ENCODE peak calls at places on chromosomes 11 and 22, in four cellular contexts. V is astrocyte of the spinal cord; P is activated CD8-positive, alpha-beta T cell treated with anti-CD3 and anti-CD28 coated beads for 36 hours; I is esophagus muscularis mucosa. A is an unnamed sample.

GRCh38 chr11:65435981-65436411 is 13.4 kb downstream of the NEAT1 start:
- DNase-seq in V (peak), P (no peak), I (peak), A (no peak)

GRCh38 chr22:29798318-29798717 is 31.1 kb downstream of the UQCR10 start:
- DNase-seq in V (no peak), P (peak), I (no peak), A (no peak)

GRCh38 chr11:108734956-108735559 is 70.2 kb downstream of the DDX10 start:
- DNase-seq in V (peak), I (no peak), P (peak), A (no peak)

GRCh38 chr11:120931057-120931779 is 92.7 kb upstream of the TBCEL start:
- DNase-seq in P (no peak), V (no peak), I (no peak), A (no peak)

GRCh38 chr11:86918943-86919342 is 36.3 kb downstream of the FZD4 start:
- DNase-seq in P (no peak), I (no peak), V (peak), A (no peak)

GRCh38 chr11:122642472-122642922 is 13.0 kb upstream of the UBASH3B start:
- DNase-seq in I (no peak), P (no peak), V (peak), A (no peak)

GRCh38 chr11:95254139-95254704 is 23.2 kb upstream of the SESN3 start:
- DNase-seq in P (peak), V (peak), I (peak), A (peak)

GRCh38 chr11:20278727-20279126 is 84.8 kb upstream of the HTATIP2 start:
- DNase-seq in V (no peak), P (no peak), I (no peak), A (no peak)

GRCh38 chr22:33000342-33001280 is 57.6 kb downstream of the SYN3 start:
- DNase-seq in I (peak), V (peak), P (peak), A (no peak)

GRCh38 chr11:126431401-126432064 is 76.0 kb downstream of the ST3GAL4 start:
- DNase-seq in I (peak), V (peak), P (no peak), A (no peak)

GRCh38 chr11:63212742-63213141 is 30.7 kb downstream of the SLC22A25 start:
- DNase-seq in P (peak), V (peak), I (no peak), A (no peak)

GRCh38 chr22:28021998-28022660 is 103.1 kb upstream of the PITPNB start:
- DNase-seq in P (no peak), I (no peak), V (no peak), A (no peak)

GRCh38 chr11:33449798-33450197 is 192.6 kb downstream of the HIPK3 start:
- DNase-seq in V (peak), P (no peak), I (peak), A (no peak)

GRCh38 chr22:19516378-19517170 is 7.6 kb downstream of the CLDN5 start:
- DNase-seq in I (no peak), P (no peak), V (no peak), A (no peak)

GRCh38 chr11:18005376-18006129 is 7.3 kb downstream of the SERGEF start:
- DNase-seq in P (no peak), I (peak), V (no peak), A (no peak)